ENCODE peak calls at places on chromosomes 1 and 21, in eight cellular contexts. C is tibial nerve, G is sigmoid colon, Q is ovary, I is A549, N is transverse colon, A is esophagus muscularis mucosa, X is K562. Z is an unnamed sample.

GRCh38 chr1:176691251-176692228 is 228.6 kb downstream of the PAPPA2 start:
- DNase-seq in C (no peak), G (peak; percentile 69), Q (no peak), I (peak; percentile 18), N (peak; percentile 44), A (no peak), X (peak; percentile 35), Z (no peak)

GRCh38 chr1:31580513-31580870 is 4.2 kb downstream of the TINAGL1 start:
- DNase-seq in C (no peak), G (peak; percentile 93), Q (no peak), I (no peak), N (no peak), A (peak; percentile 92), X (no peak), Z (no peak)

GRCh38 chr1:35451125-35451528 is 106.1 kb downstream of the KIAA0319L start:
- DNase-seq in C (peak; percentile 79), G (peak; percentile 86), Q (peak; percentile 86), I (peak; percentile 43), N (peak; percentile 79), A (peak; percentile 94), X (peak; percentile 70), Z (peak; percentile 88)

GRCh38 chr1:223225481-223225880 is 82.4 kb upstream of the TLR5 start:
- DNase-seq in C (no peak), G (no peak), Q (no peak), I (no peak), N (no peak), A (no peak), X (no peak), Z (peak; percentile 16)

GRCh38 chr1:62117416-62117815 is 77.2 kb upstream of the L1TD1 start:
- DNase-seq in C (no peak), G (no peak), Q (no peak), I (no peak), N (no peak), A (no peak), X (no peak), Z (no peak)

GRCh38 chr1:41576620-41577019 is 92.1 kb upstream of the EDN2 start:
- DNase-seq in C (no peak), G (no peak), Q (no peak), I (no peak), N (no peak), A (no peak), X (no peak), Z (no peak)

GRCh38 chr21:45541221-45542039 is 810 bp downstream of the SLC19A1 start:
- DNase-seq in C (peak; percentile 52), G (peak; percentile 90), Q (peak; percentile 84), I (peak; percentile 80), N (peak; percentile 87), A (no peak), X (peak; percentile 97), Z (peak; percentile 93)

GRCh38 chr1:23371987-23372386 is 2.4 kb upstream of the ZNF436 start:
- DNase-seq in C (no peak), G (no peak), Q (peak; percentile 34), I (no peak), N (no peak), A (no peak), X (no peak), Z (no peak)

GRCh38 chr1:167669209-167670139 is 39.4 kb downstream of the RCSD1 start:
- DNase-seq in C (no peak), G (no peak), Q (no peak), I (no peak), N (no peak), A (no peak), X (no peak), Z (no peak)

GRCh38 chr1:233938476-233938875 is 34.0 kb downstream of the SLC35F3 start:
- DNase-seq in C (no peak), G (no peak), Q (no peak), I (no peak), N (no peak), A (no peak), X (no peak), Z (no peak)

GRCh38 chr1:111359376-111359775 is 68.2 kb downstream of the OVGP1 start:
- DNase-seq in C (no peak), G (no peak), Q (no peak), I (no peak), N (no peak), A (no peak), X (no peak), Z (no peak)

GRCh38 chr1:8077602-8078001 is 51.5 kb upstream of the ERRFI1 start:
- DNase-seq in C (no peak), G (no peak), Q (no peak), I (no peak), N (no peak), A (no peak), X (peak; percentile 61), Z (no peak)

GRCh38 chr1:94296018-94296417 is 58.6 kb upstream of the ARHGAP29 start:
- DNase-seq in C (no peak), G (peak; percentile 68), Q (no peak), I (no peak), N (no peak), A (peak; percentile 50), X (no peak), Z (no peak)

GRCh38 chr1:54477153-54477561 is 70.9 kb upstream of the ACOT11 start:
- DNase-seq in C (no peak), G (no peak), Q (no peak), I (no peak), N (no peak), A (no peak), X (no peak), Z (no peak)

GRCh38 chr1:6419803-6420593 is at the start of gene HES2:
- DNase-seq in C (no peak), G (no peak), Q (no peak), I (no peak), N (peak; percentile 80), A (no peak), X (peak; percentile 95), Z (no peak)

GRCh38 chr1:19893687-19894086 is 11.5 kb downstream of the OTUD3 start:
- DNase-seq in C (no peak), G (no peak), Q (no peak), I (no peak), N (no peak), A (no peak), X (no peak), Z (no peak)

GRCh38 chr1:185398022-185398421 is 81.0 kb upstream of the IVNS1ABP start:
- DNase-seq in C (no peak), G (no peak), Q (no peak), I (no peak), N (no peak), A (no peak), X (no peak), Z (no peak)

GRCh38 chr1:165793951-165794350 is 25.3 kb upstream of the TMCO1 start:
- DNase-seq in C (no peak), G (no peak), Q (no peak), I (no peak), N (no peak), A (no peak), X (no peak), Z (no peak)

GRCh38 chr1:109201123-109201703 is 12.5 kb upstream of the SARS1 start:
- DNase-seq in C (no peak), G (no peak), Q (no peak), I (peak; percentile 36), N (peak; percentile 60), A (no peak), X (peak; percentile 92), Z (no peak)

GRCh38 chr1:227396539-227397355 is 78.5 kb upstream of the CDC42BPA start:
- DNase-seq in C (no peak), G (no peak), Q (no peak), I (no peak), N (no peak), A (no peak), X (peak; percentile 86), Z (no peak)
- TF ChIP-seq EP300 in C (no peak), G (no peak), Q (no peak), I (no peak), N (no peak), A (no peak), X (peak; percentile 99), Z (no peak)

GRCh38 chr1:154442006-154442740 is 37.0 kb downstream of the IL6R start:
- DNase-seq in C (no peak), G (no peak), Q (no peak), I (no peak), N (no peak), A (no peak), X (peak; percentile 67), Z (no peak)
- H3K4me1 ChIP-seq in C (peaks cover 39% of the 10 kb centered on the region), G (peaks cover 92% of the 10 kb centered on the region), Q (peaks cover 2% of the 10 kb centered on the region), I (peaks cover 33% of the 10 kb centered on the region), N (peaks cover 8% of the 10 kb centered on the region), A (peaks cover 96% of the 10 kb centered on the region), X (peaks cover 7% of the 10 kb centered on the region), Z (no peaks in the 10 kb centered on the region)

GRCh38 chr1:17616731-17617279 is 77.3 kb downstream of the ARHGEF10L start:
- DNase-seq in C (no peak), G (no peak), Q (no peak), I (no peak), N (no peak), A (no peak), X (no peak), Z (no peak)

GRCh38 chr1:17618558-17619247 is 79.2 kb downstream of the ARHGEF10L start:
- DNase-seq in C (no peak), G (no peak), Q (no peak), I (no peak), N (no peak), A (no peak), X (no peak), Z (no peak)

GRCh38 chr1:17615959-17616358 is 76.5 kb downstream of the ARHGEF10L start:
- DNase-seq in C (no peak), G (no peak), Q (no peak), I (no peak), N (no peak), A (no peak), X (no peak), Z (no peak)

GRCh38 chr1:17620448-17620847 is 81.0 kb downstream of the ARHGEF10L start:
- DNase-seq in C (no peak), G (no peak), Q (no peak), I (no peak), N (no peak), A (no peak), X (no peak), Z (no peak)

DNA sequence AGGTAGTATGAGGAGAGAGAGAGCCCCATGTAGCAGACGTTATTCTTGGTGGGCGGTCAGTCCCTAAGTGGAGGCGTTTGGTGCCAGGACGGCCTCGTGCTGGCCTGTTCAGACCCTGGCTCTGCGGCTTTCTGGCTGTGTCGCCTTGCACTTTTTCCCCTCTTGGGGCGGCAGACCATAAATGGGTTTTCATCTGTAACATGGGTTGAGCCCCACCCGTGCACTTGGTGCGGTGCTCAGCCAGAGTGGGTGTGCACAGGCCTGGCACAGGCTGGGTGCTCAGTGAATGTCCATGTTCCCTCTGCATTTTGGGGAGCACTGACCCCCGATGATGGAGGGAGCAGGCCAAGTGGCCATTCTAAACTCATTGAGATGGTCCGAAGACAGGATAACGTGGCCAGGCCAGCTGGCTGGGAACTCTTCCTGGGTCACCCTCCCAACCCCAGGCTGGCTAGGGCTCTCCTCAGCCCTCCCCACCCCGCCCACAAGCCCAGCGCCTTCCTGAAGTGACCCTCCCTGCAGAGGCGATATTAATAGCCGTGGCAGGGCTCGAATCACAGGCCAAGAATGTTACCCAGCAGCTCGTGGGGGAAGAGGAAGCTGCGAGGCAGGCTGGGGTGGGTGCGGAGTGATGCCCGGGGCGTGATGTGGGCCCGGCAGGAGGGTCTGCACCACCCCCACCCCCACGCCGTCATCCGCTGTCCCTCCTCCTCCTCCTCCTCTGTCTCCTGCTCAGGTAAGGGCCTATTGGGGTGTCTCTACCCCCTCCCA is 78.5 kb downstream of the ARHGEF10L start:
- DNase-seq in C (peak; percentile 40), G (peak; percentile 86), Q (no peak), I (no peak), N (peak; percentile 31), A (peak; percentile 93), X (no peak), Z (no peak)
- TF ChIP-seq CTCF in C (no peak), G (no peak), Q (no peak), I (no peak), N (no peak), A (no peak), X (no peak), Z (no peak)

GRCh38 chr1:230715510-230715909 is 1.6 kb upstream of the AGT start:
- DNase-seq in C (no peak), G (no peak), Q (no peak), I (no peak), N (no peak), A (no peak), X (no peak), Z (no peak)
- TF ChIP-seq EP300 in C (no peak), G (no peak), Q (no peak), I (no peak), N (no peak), A (no peak), X (no peak), Z (no peak)